ENCODE peak calls at places on chromosomes 1 and 21, in seven cellular contexts. T is uterus, J is heart left ventricle, Z is tibial nerve, G is psoas muscle, R is brain microvascular endothelial cell, Q is fibroblast of lung. L is an unnamed sample. For H3K36me3 and H3K27me3, the result is how much of the 10 kb centered on the place peaks cover.

GRCh38 chr1:240294566-240294965 is 202.9 kb downstream of the FMN2 start:
- DNase-seq in T (no peak), J (no peak), Z (no peak), G (no peak), R (no peak), Q (peak), L (no peak)

GRCh38 chr21:28283652-28284490 is 708.8 kb downstream of the LTN1 start:
- DNase-seq in T (peak), J (no peak), Z (no peak), G (no peak), R (peak), Q (peak), L (peak)

GRCh38 chr1:51327386-51327785 is 3.0 kb downstream of the TTC39A start:
- DNase-seq in T (no peak), J (no peak), Z (no peak), G (no peak), R (no peak), Q (peak), L (no peak)

GRCh38 chr1:2987773-2988172 is 33.5 kb upstream of the ACTRT2 start:
- DNase-seq in T (no peak), J (peak), Z (no peak), G (no peak), R (no peak), Q (no peak), L (no peak)

GRCh38 chr1:236064674-236065508 is at the start of gene NID1:
- DNase-seq in T (peak), J (peak), Z (peak), G (peak), R (peak), Q (peak), L (peak)

GRCh38 chr1:177864530-177865305 is 105.1 kb downstream of the SEC16B start:
- DNase-seq in T (no peak), J (no peak), Z (peak), G (no peak), R (no peak), Q (no peak), L (no peak)

GRCh38 chr1:3618904-3619671 is 5.7 kb upstream of the TPRG1L start:
- DNase-seq in T (peak), J (no peak), Z (peak), G (peak), R (peak), Q (peak), L (peak)

GRCh38 chr1:3501437-3501836 is 47.0 kb downstream of the ARHGEF16 start:
- DNase-seq in T (no peak), J (no peak), Z (no peak), G (no peak), R (no peak), Q (no peak), L (no peak)

GRCh38 chr1:164617607-164618564 is 58.9 kb downstream of the PBX1 start:
- DNase-seq in T (no peak), J (no peak), Z (peak), G (no peak), R (peak), Q (no peak), L (no peak)

GRCh38 chr1:168082008-168082876 is 54.5 kb downstream of the GPR161 start:
- DNase-seq in T (peak), J (peak), Z (peak), G (peak), R (peak), Q (peak), L (peak)

GRCh38 chr1:31861346-31861745 is 45.5 kb upstream of the SPOCD1 start:
- DNase-seq in T (no peak), J (no peak), Z (no peak), G (no peak), R (no peak), Q (no peak), L (no peak)

GRCh38 chr1:212414328-212415106 is at the start of gene PACC1:
- DNase-seq in T (peak), J (peak), Z (peak), G (peak), R (peak), Q (peak), L (peak)

GRCh38 chr1:179990847-179991246 is 36.2 kb downstream of the CEP350 start:
- DNase-seq in T (no peak), J (no peak), Z (no peak), G (no peak), R (no peak), Q (no peak), L (no peak)

GRCh38 chr1:30977105-30977504 is 68.5 kb upstream of the SDC3 start:
- DNase-seq in T (no peak), J (no peak), Z (no peak), G (no peak), R (peak), Q (peak), L (no peak)

GRCh38 chr1:150514913-150515327 is 632 bp upstream of the FALEC start:
- DNase-seq in T (no peak), J (no peak), Z (no peak), G (no peak), R (no peak), Q (no peak), L (no peak)

GRCh38 chr1:33060579-33061083 is 20.3 kb upstream of the AZIN2 start:
- DNase-seq in T (no peak), J (peak), Z (peak), G (peak), R (peak), Q (peak), L (peak)

GRCh38 chr1:168396940-168397680 is 116.4 kb downstream of the TBX19 start:
- DNase-seq in T (no peak), J (no peak), Z (no peak), G (no peak), R (no peak), Q (no peak), L (peak)

GRCh38 chr1:196866974-196867373 is 20.9 kb upstream of the CFHR4 start:
- DNase-seq in T (no peak), J (no peak), Z (no peak), G (no peak), R (no peak), Q (no peak), L (no peak)

GRCh38 chr1:154222518-154222917 is 1.8 kb downstream of the UBAP2L start:
- DNase-seq in T (no peak), J (no peak), Z (no peak), G (no peak), R (no peak), Q (no peak), L (no peak)

GRCh38 chr1:206496131-206496793 is 11.1 kb upstream of the RASSF5 start:
- DNase-seq in T (no peak), J (no peak), Z (no peak), G (no peak), R (no peak), Q (no peak), L (peak)

GRCh38 chr21:15421521-15421920 is 308.3 kb upstream of the USP25 start:
- DNase-seq in T (no peak), J (no peak), Z (no peak), G (no peak), R (no peak), Q (peak), L (no peak)

GRCh38 chr1:50476800-50477199 is 53.6 kb upstream of the DMRTA2 start:
- DNase-seq in T (no peak), J (no peak), Z (no peak), G (no peak), R (no peak), Q (no peak), L (no peak)

GRCh38 chr1:43951021-43951985 is 4.6 kb downstream of the IPO13 start:
- DNase-seq in T (no peak), J (no peak), Z (no peak), G (no peak), R (no peak), Q (no peak), L (no peak)

GRCh38 chr1:246074421-246074820 is 432.7 kb downstream of the SMYD3 start:
- DNase-seq in T (no peak), J (no peak), Z (no peak), G (no peak), R (no peak), Q (no peak), L (no peak)

GRCh38 chr1:167805041-167805556 is 83.3 kb downstream of the MPZL1 start:
- DNase-seq in T (no peak), J (no peak), Z (no peak), G (no peak), R (no peak), Q (no peak), L (no peak)

GRCh38 chr1:55277377-55278130 is 62.4 kb upstream of the USP24 start:
- DNase-seq in T (peak), J (peak), Z (peak), G (peak), R (peak), Q (peak), L (peak)

GRCh38 chr1:178940022-178940765 is 69.3 kb upstream of the ANGPTL1 start:
- DNase-seq in T (peak), J (no peak), Z (no peak), G (no peak), R (no peak), Q (peak), L (peak)

GRCh38 chr1:204443871-204444581 is 32.4 kb upstream of the PPP1R15B start:
- DNase-seq in T (no peak), J (no peak), Z (no peak), G (no peak), R (no peak), Q (peak), L (no peak)

GRCh38 chr21:29875873-29876272 is 63.9 kb downstream of the GRIK1 start:
- DNase-seq in T (no peak), J (no peak), Z (no peak), G (no peak), R (no peak), Q (no peak), L (no peak)

GRCh38 chr1:162922196-162922595 is 61.2 kb upstream of the CCDC190 start:
- DNase-seq in T (no peak), J (no peak), Z (no peak), G (no peak), R (no peak), Q (peak), L (no peak)

GRCh38 chr1:205072286-205072685 is 12.0 kb downstream of the TMEM81 start:
- DNase-seq in T (no peak), J (no peak), Z (no peak), G (no peak), R (no peak), Q (no peak), L (no peak)

GRCh38 chr1:8424539-8425116 is 106.7 kb downstream of the SLC45A1 start:
- DNase-seq in T (peak), J (peak), Z (peak), G (peak), R (no peak), Q (no peak), L (no peak)

GRCh38 chr1:245062906-245063305 is 91.9 kb upstream of the KIF26B start:
- DNase-seq in T (no peak), J (no peak), Z (no peak), G (no peak), R (no peak), Q (no peak), L (no peak)

GRCh38 chr1:234732260-234732659 is 122.3 kb upstream of the IRF2BP2 start:
- DNase-seq in T (no peak), J (no peak), Z (no peak), G (no peak), R (no peak), Q (no peak), L (no peak)
- H3K4me3 ChIP-seq in T (no peak), J (no peak), Z (no peak), G (no peak), R (no peak), Q (no peak), L (no peak)

DNA sequence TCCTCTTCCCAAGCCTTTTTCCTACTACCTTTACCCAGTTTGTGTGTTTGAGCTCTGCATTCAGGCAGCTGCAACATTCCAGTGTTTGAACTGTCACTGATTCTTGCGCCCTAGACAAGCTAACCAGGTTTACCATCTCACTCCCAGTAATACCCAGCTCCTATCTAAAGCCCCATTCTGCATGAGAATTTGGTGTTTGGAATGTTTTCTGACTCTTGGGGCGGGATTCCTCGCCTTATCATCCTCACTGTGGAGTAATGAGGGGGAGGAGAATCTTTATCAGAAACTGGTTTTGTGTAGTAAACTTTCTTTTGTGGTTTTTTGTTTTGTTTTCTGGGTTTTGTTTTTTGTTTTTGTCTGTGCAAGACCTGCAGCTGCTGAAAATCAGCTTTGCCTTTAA is 36.5 kb downstream of the NCF2 start:
- DNase-seq in T (no peak), J (no peak), Z (no peak), G (no peak), R (no peak), Q (no peak), L (no peak)
- H3K36me3 ChIP-seq in T (under half), J (half or more), Z (half or more), G (half or more), R (under half), Q (under half), L (half or more)

GRCh38 chr1:40866408-40866788 is 4.2 kb upstream of the CITED4 start:
- DNase-seq in T (no peak), J (no peak), Z (no peak), G (no peak), R (peak), Q (peak), L (no peak)

GRCh38 chr1:40868051-40868723 is 6.0 kb upstream of the CITED4 start:
- DNase-seq in T (no peak), J (no peak), Z (no peak), G (no peak), R (peak), Q (peak), L (no peak)

GRCh38 chr1:40873863-40874472 is 11.8 kb upstream of the CITED4 start:
- DNase-seq in T (no peak), J (no peak), Z (no peak), G (no peak), R (no peak), Q (no peak), L (no peak)

GRCh38 chr1:40872266-40872665 is 10.1 kb upstream of the CITED4 start:
- DNase-seq in T (no peak), J (no peak), Z (no peak), G (no peak), R (no peak), Q (no peak), L (peak)

DNA sequence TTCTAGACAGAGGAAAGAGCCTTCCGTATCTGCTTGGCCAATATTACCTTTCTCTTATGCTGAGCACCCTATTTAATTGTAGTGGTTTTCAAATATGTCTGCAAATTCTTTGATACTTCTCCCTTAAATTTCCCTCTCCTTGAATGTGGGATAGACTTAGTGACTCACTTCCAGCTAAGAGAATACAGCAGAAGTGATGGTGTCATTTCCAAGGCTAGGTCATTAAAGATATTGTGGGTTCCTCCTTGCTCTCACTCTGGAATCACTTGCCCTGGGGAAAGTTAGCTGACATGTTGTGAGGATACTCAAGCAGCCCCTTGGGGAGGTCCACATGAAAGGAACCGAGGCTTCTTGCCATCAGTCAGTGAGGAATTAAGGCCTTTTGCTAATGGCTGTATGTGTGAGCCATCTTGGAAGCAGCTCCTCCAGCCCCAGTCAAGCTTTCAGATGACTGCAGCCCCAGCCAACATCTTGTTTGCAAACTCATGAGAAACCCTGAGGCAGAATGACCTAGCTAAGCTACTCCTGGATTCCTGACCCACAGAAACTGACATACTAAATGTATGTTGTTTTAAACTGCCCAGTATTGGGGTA is 8.1 kb upstream of the CITED4 start:
- DNase-seq in T (no peak), J (no peak), Z (no peak), G (no peak), R (no peak), Q (peak), L (no peak)
- H3K27me3 ChIP-seq in T (under half), J (under half), Z (under half), G (under half), R (under half), Q (under half), L (under half)

GRCh38 chr1:40382110-40382464 is 8.6 kb downstream of the SMAP2 start:
- DNase-seq in T (no peak), J (no peak), Z (no peak), G (no peak), R (no peak), Q (peak), L (no peak)

GRCh38 chr1:40383488-40384412 is 10.2 kb downstream of the SMAP2 start:
- DNase-seq in T (no peak), J (no peak), Z (no peak), G (no peak), R (no peak), Q (peak), L (peak)

GRCh38 chr1:40383095-40383487 is 9.6 kb downstream of the SMAP2 start:
- DNase-seq in T (no peak), J (no peak), Z (no peak), G (no peak), R (no peak), Q (no peak), L (peak)

GRCh38 chr1:40381268-40382109 is 8.0 kb downstream of the SMAP2 start:
- DNase-seq in T (no peak), J (no peak), Z (no peak), G (no peak), R (no peak), Q (no peak), L (no peak)

DNA sequence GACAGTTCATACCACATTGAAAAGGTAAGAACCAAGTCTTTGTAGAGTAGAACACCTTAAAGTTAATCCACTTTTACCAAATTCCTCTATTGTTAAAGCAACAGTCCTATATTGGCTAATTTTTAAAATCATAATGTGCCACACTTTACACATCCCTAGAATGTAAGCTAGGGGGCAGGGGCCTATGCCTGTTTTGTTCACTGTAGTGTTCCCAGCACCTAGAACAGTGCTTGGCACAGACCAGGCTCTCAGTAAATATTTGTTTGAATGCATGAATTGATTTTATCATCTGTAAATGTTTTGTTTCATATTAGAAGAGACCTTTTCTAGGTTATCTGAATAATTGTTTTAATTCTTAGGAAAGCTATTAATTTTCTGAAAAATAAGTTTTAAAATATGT is 9.1 kb downstream of the SMAP2 start:
- DNase-seq in T (no peak), J (no peak), Z (no peak), G (no peak), R (no peak), Q (no peak), L (no peak)
- H3K4me3 ChIP-seq in T (no peak), J (no peak), Z (no peak), G (no peak), R (no peak), Q (no peak), L (peak)

GRCh38 chr21:41388259-41388658 is 26.4 kb downstream of the MX2 start:
- DNase-seq in T (no peak), J (no peak), Z (no peak), G (no peak), R (no peak), Q (no peak), L (no peak)
- H3K36me3 ChIP-seq in T (under half), J (half or more), Z (under half), G (under half), R (under half), Q (under half), L (under half)

DNA sequence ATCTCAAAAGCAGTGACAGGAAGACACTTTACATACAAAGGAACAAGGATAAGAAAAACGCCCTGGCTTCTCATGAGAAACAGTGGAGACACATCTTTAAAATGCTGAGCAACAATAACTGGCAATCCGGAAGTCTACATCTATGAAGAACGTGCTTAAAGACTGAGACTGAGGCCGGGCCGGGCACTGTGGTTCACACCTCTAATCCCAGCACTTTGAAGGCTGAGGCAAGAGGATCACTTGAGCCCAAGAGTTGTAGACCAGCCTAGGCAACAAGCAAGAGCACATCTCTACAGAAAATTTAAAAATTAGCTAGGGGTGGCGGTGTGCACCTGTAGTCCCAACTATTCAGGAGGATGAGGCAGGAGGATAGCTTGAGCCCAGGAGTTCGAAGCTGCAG is 2.1 kb upstream of the KRTAP12-1 start:
- DNase-seq in T (no peak), J (no peak), Z (no peak), G (no peak), R (no peak), Q (no peak), L (no peak)
- H3K27me3 ChIP-seq in T (under half), J (under half), Z (under half), G (under half), R (under half), Q (under half), L (under half)

GRCh38 chr1:10659646-10660540 is 136.6 kb downstream of the CASZ1 start:
- DNase-seq in T (no peak), J (no peak), Z (no peak), G (no peak), R (no peak), Q (no peak), L (no peak)
- H3K4me3 ChIP-seq in T (no peak), J (no peak), Z (no peak), G (no peak), R (no peak), Q (no peak), L (no peak)

DNA sequence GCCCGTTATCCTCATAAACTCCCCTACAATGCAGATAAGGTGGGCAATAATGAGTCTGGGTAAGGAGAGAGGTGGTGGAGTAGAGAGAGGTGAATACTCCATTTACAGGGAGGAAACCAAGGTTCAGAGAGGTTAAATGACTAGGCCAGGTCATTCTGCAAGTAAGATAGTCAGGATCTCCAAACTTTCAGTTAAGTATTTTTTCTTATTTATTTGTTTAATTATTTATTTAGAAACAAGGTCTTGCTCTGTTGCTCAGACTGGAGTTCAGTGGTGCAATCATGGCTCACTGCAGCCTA is 26.0 kb downstream of the PAFAH2 start:
- DNase-seq in T (no peak), J (no peak), Z (no peak), G (no peak), R (no peak), Q (no peak), L (no peak)
- H3K36me3 ChIP-seq in T (under half), J (half or more), Z (half or more), G (half or more), R (under half), Q (under half), L (under half)

DNA sequence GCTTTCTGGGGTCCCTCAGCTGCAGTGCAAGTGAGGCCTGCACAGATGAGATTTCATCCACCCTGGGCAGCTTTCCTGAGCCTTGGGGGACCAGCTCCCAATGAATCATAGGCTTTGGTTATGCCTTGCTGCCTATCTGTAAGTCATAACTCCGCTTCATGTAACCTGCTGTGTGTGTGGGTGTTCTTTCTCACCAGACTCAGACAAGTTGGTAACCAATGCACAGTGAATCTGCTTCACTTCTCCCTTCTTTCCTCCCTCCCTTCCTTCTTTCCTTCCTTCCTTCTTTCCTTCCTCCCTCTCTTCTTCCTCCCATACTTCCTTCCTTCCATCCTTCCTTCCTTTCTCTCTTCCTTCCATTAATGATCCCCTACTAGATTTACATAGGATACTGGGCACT is 34.4 kb upstream of the PSMB2 start:
- DNase-seq in T (no peak), J (no peak), Z (no peak), G (no peak), R (peak), Q (peak), L (peak)
- H3K27me3 ChIP-seq in T (under half), J (under half), Z (under half), G (under half), R (under half), Q (under half), L (under half)

L was measured in MG63.